ENCODE peak calls at places on chromosomes 6 and 20, in five cellular contexts. I, S, J, R and V are unnamed samples. For H3K4me1, the result is how much of the 10 kb centered on the place peaks cover.

GRCh38 chr6:135282425-135282824 is 101.3 kb downstream of the MYB start:
- DNase-seq in I (no peak), S (no peak), J (no peak), R (no peak), V (no peak)

GRCh38 chr20:21706345-21707195 is 1.1 kb downstream of the PAX1 start:
- DNase-seq in I (no peak), S (no peak), J (no peak), R (no peak), V (no peak)

GRCh38 chr20:35054804-35055203 is 37.8 kb downstream of the TRPC4AP start:
- DNase-seq in I (no peak), S (no peak), J (no peak), R (no peak), V (no peak)

GRCh38 chr20:21505810-21506530 is 7.9 kb downstream of the NKX2-2 start:
- DNase-seq in I (peak), S (peak), J (peak), R (peak), V (peak)

GRCh38 chr6:127606131-127606562 is 29.2 kb downstream of the C6orf58 start:
- DNase-seq in I (peak), S (no peak), J (no peak), R (peak), V (no peak)

GRCh38 chr6:6503186-6503585 is 85.3 kb upstream of the LY86 start:
- DNase-seq in I (no peak), S (no peak), J (no peak), R (no peak), V (no peak)

GRCh38 chr6:170223718-170224693 is 66.9 kb downstream of the DLL1 start:
- DNase-seq in I (no peak), S (no peak), J (no peak), R (no peak), V (no peak)

GRCh38 chr20:61525781-61526431 is 273.8 kb downstream of the CDH4 start:
- DNase-seq in I (peak), S (no peak), J (no peak), R (no peak), V (no peak)

GRCh38 chr6:127963495-127963894 is 62.6 kb upstream of the THEMIS start:
- DNase-seq in I (no peak), S (no peak), J (no peak), R (no peak), V (no peak)

GRCh38 chr6:34129753-34130152 is 16.1 kb downstream of the GRM4 start:
- DNase-seq in I (no peak), S (no peak), J (no peak), R (no peak), V (no peak)

GRCh38 chr6:124870611-124871201 is 91.5 kb upstream of the RNF217 start:
- DNase-seq in I (peak), S (no peak), J (no peak), R (peak), V (no peak)

GRCh38 chr6:71446084-71446869 is 157.7 kb downstream of the OGFRL1 start:
- DNase-seq in I (no peak), S (no peak), J (no peak), R (no peak), V (no peak)

GRCh38 chr6:18507561-18507960 is 120.4 kb downstream of the RNF144B start:
- DNase-seq in I (no peak), S (no peak), J (no peak), R (no peak), V (no peak)

GRCh38 chr6:132819405-132820145 is 5.2 kb downstream of the RPS12 start:
- DNase-seq in I (no peak), S (no peak), J (no peak), R (peak), V (no peak)

GRCh38 chr6:132817554-132818403 is 3.4 kb downstream of the RPS12 start:
- DNase-seq in I (no peak), S (no peak), J (no peak), R (no peak), V (no peak)

GRCh38 chr6:132818404-132819359 is 4.3 kb downstream of the RPS12 start:
- DNase-seq in I (no peak), S (no peak), J (no peak), R (no peak), V (no peak)

GRCh38 chr6:132814716-132815570 is 574 bp downstream of the RPS12 start:
- DNase-seq in I (no peak), S (no peak), J (no peak), R (no peak), V (peak)

GRCh38 chr6:132816665-132817064 is 2.3 kb downstream of the RPS12 start:
- DNase-seq in I (no peak), S (no peak), J (no peak), R (no peak), V (no peak)
- H3K4me3 ChIP-seq in I (peak), S (no peak), J (peak), R (peak), V (no peak)

GRCh38 chr20:46408281-46408731 is 1.9 kb upstream of the ELMO2 start:
- DNase-seq in I (no peak), S (no peak), J (no peak), R (peak), V (no peak)
- H3K4me1 ChIP-seq in I (under half), S (under half), J (under half), R (under half), V (under half)

GRCh38 chr6:16635291-16635809 is 125.9 kb downstream of the ATXN1 start:
- DNase-seq in I (no peak), S (no peak), J (no peak), R (no peak), V (no peak)

GRCh38 chr6:16637635-16638034 is 123.6 kb downstream of the ATXN1 start:
- DNase-seq in I (peak), S (no peak), J (no peak), R (peak), V (no peak)

GRCh38 chr6:16634855-16635254 is 126.4 kb downstream of the ATXN1 start:
- DNase-seq in I (no peak), S (no peak), J (no peak), R (no peak), V (no peak)

GRCh38 chr6:16633961-16634360 is 127.3 kb downstream of the ATXN1 start:
- DNase-seq in I (no peak), S (no peak), J (no peak), R (no peak), V (no peak)

DNA sequence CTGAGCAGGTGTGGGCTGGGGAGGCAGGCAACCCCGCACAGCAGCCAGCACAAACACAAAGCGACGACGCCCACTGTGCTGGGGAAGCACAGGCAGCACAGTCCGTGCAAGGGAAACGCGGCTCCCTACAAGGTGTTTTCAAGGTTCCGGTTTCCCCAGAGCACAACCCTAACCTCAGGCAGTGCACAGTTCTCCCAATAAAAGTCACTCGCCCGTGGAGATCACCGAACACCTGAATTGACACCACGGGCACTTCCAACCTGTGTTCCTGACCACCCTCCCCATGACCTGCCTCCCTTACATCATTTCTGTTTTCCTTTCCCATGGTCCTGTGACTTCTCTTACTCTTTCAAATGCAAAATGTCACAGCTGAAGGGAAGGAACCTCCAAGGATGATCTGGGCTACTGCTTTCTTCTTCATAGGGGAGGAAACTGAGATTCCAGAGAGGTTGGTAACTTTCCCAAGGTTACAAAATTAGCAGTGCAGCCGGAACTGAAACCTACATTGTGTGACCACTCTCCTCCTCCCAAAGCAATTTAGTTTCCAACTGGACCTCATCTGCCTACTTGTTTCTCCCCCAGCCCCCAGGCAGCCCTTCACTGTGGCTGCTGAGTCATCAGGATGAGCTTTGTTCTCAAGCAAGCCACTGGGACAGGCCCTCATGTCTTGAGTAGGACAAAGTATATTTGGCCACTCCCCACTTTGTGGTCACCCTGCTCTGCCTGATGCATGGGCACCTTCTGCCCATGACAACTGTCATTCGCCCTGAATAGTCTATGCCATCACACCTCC is 125.3 kb downstream of the ATXN1 start:
- DNase-seq in I (peak), S (no peak), J (no peak), R (peak), V (no peak)
- H3K27ac ChIP-seq in I (peak), S (no peak), J (no peak), R (peak), V (no peak)

DNA sequence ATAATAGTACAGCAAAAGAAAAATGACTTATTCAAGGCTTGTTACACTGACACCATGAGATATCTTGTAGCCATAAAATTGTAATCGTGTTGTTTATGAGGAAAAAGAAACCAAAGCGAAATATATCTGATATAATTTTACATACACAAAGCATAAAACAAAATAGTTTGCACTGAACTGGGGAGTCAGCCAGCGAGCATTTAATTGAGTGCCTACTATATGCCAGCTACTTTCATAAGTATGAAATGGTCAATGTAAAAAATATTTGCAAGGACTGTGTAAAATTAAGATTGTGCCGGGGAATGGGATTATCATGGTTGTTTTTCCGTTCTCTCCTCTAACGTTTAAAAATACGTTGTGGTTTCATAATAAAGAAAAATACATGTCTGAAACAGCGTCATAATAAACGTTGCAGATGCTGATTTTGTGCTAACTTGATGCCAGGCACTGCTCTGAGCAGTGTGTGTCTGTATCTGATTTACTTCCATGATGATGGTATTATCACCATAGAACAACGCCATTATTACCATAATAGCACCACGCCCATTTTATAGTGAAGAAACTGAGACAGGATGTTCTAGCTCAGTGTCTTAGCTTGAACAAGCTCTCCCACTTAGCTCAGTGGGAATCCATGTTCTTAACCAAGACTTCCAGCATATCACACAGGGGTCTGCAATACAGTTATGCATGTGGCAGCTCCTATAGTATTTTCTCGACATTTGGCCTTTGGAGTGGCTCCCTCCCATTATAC is 144.6 kb downstream of the BCAS1 start:
- DNase-seq in I (no peak), S (no peak), J (no peak), R (no peak), V (no peak)
- H3K4me3 ChIP-seq in I (no peak), S (no peak), J (no peak), R (peak), V (no peak)

DNA sequence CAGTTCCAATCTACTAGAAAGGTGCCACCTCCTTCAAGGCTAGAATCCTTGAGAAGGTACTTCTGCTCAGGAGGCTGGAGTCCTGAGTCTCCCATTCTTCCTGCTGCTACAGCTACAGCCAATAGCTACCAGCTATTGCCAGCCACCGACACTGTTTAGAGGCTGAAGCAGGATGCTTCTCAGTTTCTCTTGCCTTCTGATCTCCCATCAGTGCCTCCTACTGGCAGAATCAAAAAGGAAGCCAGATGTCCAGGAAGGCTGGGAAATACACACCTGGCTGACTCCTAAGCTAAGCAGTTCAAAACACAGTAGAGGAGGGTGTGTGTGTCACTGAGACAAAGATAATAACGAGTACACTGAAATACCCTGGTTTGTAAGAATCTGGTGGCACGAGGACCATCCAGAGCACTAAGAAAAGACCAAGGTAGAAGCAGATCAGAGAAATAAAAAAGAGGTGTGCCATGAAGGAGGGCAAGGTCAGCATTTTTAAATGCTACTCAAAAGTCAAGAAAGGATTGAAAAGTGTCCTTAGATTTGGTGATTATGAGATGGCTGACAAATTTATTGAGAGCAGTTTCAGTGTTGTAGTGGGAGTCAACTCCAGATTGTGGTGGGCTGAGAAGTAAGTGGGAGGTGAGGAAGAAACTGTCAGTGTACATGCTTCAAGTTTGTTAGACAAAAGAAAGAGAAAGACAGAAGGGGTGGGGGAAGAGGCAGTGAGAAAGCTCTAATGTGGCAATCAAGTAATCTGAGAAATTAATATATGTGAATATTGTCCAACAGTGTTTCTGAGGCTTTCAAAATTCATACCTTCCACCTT is 2.3 kb upstream of the HLA-DMA start:
- DNase-seq in I (no peak), S (no peak), J (no peak), R (peak), V (peak)
- H3K4me1 ChIP-seq in I (under half), S (under half), J (under half), R (under half), V (under half)